ENCODE peak calls at places on chromosomes 1 and 21, in nine cellular contexts. T, B, R, J, D, C, X, H and O are unnamed samples.

GRCh38 chr21:45497846-45498645 is 44.2 kb downstream of the SLC19A1 start:
- DNase-seq in T (no peak), B (no peak), R (no peak), J (no peak), D (peak; percentile 13), C (no peak), X (no peak), H (peak; percentile 65), O (no peak)

GRCh38 chr1:82321794-82322193 is 521.1 kb downstream of the ADGRL2 start:
- DNase-seq in T (no peak), B (no peak), R (no peak), J (no peak), D (no peak), C (peak; percentile 24), X (no peak), H (no peak), O (no peak)

GRCh38 chr1:71638081-71638766 is 557.4 kb upstream of the ZRANB2 start:
- DNase-seq in T (no peak), B (no peak), R (peak; percentile 50), J (no peak), D (no peak), C (peak; percentile 48), X (peak; percentile 68), H (no peak), O (no peak)

GRCh38 chr1:74513396-74513795 is 985 bp upstream of the LRRC53 start:
- DNase-seq in T (no peak), B (no peak), R (no peak), J (no peak), D (no peak), C (no peak), X (no peak), H (no peak), O (no peak)

GRCh38 chr1:84347547-84348239 is 46.2 kb downstream of the SAMD13 start:
- DNase-seq in T (no peak), B (no peak), R (no peak), J (no peak), D (no peak), C (no peak), X (peak; percentile 8), H (no peak), O (no peak)

GRCh38 chr1:43760745-43761343 is 53.5 kb downstream of the ST3GAL3 start:
- DNase-seq in T (no peak), B (no peak), R (no peak), J (no peak), D (no peak), C (no peak), X (no peak), H (no peak), O (no peak)

GRCh38 chr1:44537961-44538360 is 132.9 kb downstream of the RNF220 start:
- DNase-seq in T (no peak), B (no peak), R (no peak), J (no peak), D (no peak), C (no peak), X (no peak), H (no peak), O (no peak)

GRCh38 chr1:12047120-12047876 is 15.8 kb upstream of the TNFRSF8 start:
- DNase-seq in T (no peak), B (peak; percentile 90), R (no peak), J (no peak), D (no peak), C (no peak), X (peak; percentile 40), H (no peak), O (no peak)

GRCh38 chr1:183353597-183353996 is 64.6 kb downstream of the NMNAT2 start:
- DNase-seq in T (no peak), B (no peak), R (no peak), J (no peak), D (no peak), C (no peak), X (no peak), H (no peak), O (no peak)

GRCh38 chr1:114342376-114342775 is 168.6 kb downstream of the TRIM33 start:
- DNase-seq in T (no peak), B (no peak), R (no peak), J (no peak), D (no peak), C (no peak), X (no peak), H (no peak), O (no peak)

GRCh38 chr1:241215203-241215602 is 141.8 kb downstream of the RGS7 start:
- DNase-seq in T (no peak), B (no peak), R (no peak), J (no peak), D (no peak), C (no peak), X (no peak), H (no peak), O (no peak)

GRCh38 chr21:28283652-28284490 is 708.8 kb downstream of the LTN1 start:
- DNase-seq in T (no peak), B (no peak), R (peak; percentile 89), J (no peak), D (no peak), C (no peak), X (peak; percentile 84), H (no peak), O (no peak)

GRCh38 chr1:8026976-8027747 is 1.1 kb upstream of the ERRFI1 start:
- DNase-seq in T (no peak), B (no peak), R (no peak), J (no peak), D (peak; percentile 46), C (no peak), X (peak; percentile 67), H (peak; percentile 86), O (no peak)

GRCh38 chr1:235289859-235290739 is 37.9 kb downstream of the ARID4B start:
- DNase-seq in T (no peak), B (no peak), R (no peak), J (no peak), D (no peak), C (no peak), X (no peak), H (no peak), O (no peak)

GRCh38 chr1:201870397-201870796 is 18.3 kb upstream of the SHISA4 start:
- DNase-seq in T (no peak), B (no peak), R (peak; percentile 64), J (no peak), D (no peak), C (no peak), X (peak; percentile 63), H (no peak), O (no peak)

GRCh38 chr1:43764581-43764980 is 57.2 kb downstream of the ST3GAL3 start:
- DNase-seq in T (no peak), B (no peak), R (no peak), J (no peak), D (no peak), C (no peak), X (no peak), H (no peak), O (no peak)

GRCh38 chr1:223289621-223290020 is 74.4 kb downstream of the SUSD4 start:
- DNase-seq in T (no peak), B (no peak), R (no peak), J (no peak), D (no peak), C (peak; percentile 27), X (no peak), H (no peak), O (no peak)
- TF ChIP-seq CTCF in T (no peak), B (no peak), R (no peak), J (no peak), D (no peak), C (no peak), X (no peak), H (no peak), O (no peak)

GRCh38 chr21:40466893-40467483 is 380.0 kb downstream of the DSCAM start:
- DNase-seq in T (no peak), B (peak; percentile 68), R (peak; percentile 23), J (no peak), D (no peak), C (peak; percentile 8), X (peak; percentile 39), H (no peak), O (no peak)
- TF ChIP-seq CTCF in T (no peak), B (peak; percentile 81), R (peak; percentile 81), J (peak; percentile 84), D (no peak), C (peak; percentile 52), X (peak; percentile 39), H (peak; percentile 22), O (no peak)

DNA sequence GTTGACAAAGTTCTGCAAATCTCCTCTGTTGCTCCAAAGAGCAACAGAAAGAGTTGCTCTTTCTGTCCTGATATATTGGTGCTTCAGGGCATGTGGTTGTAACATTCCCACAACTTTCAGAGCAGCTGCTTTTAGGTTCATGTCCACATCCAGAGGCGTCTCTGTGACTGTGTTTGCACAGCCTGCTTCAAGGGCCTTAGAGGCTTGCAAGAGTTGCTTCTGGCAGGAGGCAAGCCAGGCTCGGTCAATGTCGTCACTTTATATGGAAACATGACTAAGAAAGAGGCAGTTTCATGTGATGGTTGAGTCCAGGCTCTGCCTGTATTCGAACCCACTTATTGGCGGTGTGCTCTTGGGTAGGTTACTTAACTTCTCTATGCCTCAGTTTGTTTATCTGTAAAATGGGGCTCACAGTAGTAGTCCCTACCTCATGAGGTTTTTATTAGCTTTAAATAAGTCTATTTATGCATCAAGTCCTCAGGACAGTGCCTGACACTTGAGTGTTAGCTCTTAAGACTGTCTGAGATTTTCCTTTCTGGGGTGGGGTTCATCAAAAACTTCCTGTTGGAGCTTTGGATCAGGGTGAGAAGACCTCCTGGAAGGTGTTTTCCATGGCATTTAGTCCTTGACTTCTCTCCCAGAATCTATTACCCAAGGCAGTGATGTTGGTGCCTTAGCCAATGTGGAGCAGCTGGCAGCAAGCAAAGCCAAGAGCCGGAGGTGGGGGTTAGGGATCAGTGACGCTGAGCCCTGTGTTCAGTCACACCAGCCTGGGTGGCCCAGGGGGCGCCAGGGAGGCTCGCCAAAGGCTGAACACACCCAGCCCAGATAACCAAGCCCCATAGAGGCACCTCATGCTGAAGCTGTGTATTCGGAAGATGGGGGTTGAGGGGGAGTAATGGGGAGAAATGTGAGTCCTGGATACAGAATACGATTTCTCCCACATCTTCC is 18.9 kb downstream of the LHX4 start:
- DNase-seq in T (no peak), B (no peak), R (no peak), J (no peak), D (no peak), C (no peak), X (no peak), H (no peak), O (peak; percentile 63)
- TF ChIP-seq CTCF in T (no peak), B (peak; percentile 16), R (no peak), J (no peak), D (no peak), C (no peak), X (peak; percentile 16), H (no peak), O (peak; percentile 65)

GRCh38 chr1:156465747-156466365 is 34.7 kb downstream of the MEF2D start:
- DNase-seq in T (no peak), B (no peak), R (no peak), J (no peak), D (no peak), C (no peak), X (no peak), H (no peak), O (no peak)
- TF ChIP-seq CTCF in T (no peak), B (peak; percentile 28), R (peak; percentile 69), J (no peak), D (no peak), C (no peak), X (peak; percentile 31), H (no peak), O (no peak)